ENCODE peak calls at places on chromosomes 6 and 20, in six cellular contexts. E is retinal pigment epithelial cell, V is mucosa of descending colon, O is endothelial cell, W is GM12865, D is tibial artery. U is an unnamed sample.

GRCh38 chr6:148635070-148635743 is 111.6 kb upstream of the UST start:
- DNase-seq in V (no peak), E (no peak), O (no peak), D (no peak), W (no peak), U (no peak)

GRCh38 chr6:15096894-15097837 is 148.7 kb upstream of the JARID2 start:
- DNase-seq in W (no peak), D (no peak), E (no peak), O (no peak), V (no peak), U (no peak)

GRCh38 chr6:55433446-55434130 is 106.3 kb downstream of the GFRAL start:
- DNase-seq in E (no peak), V (no peak), D (no peak), O (no peak), W (no peak), U (no peak)

GRCh38 chr6:11750682-11751081 is 27.9 kb downstream of the ADTRP start:
- DNase-seq in O (no peak), D (no peak), W (no peak), V (peak; percentile 68), E (no peak), U (no peak)

GRCh38 chr20:2816030-2816582 is at the start of gene TMEM239:
- DNase-seq in E (no peak), W (no peak), D (no peak), O (no peak), V (no peak), U (no peak)

GRCh38 chr20:40319741-40320499 is 369.1 kb downstream of the MAFB start:
- DNase-seq in E (no peak), D (no peak), W (no peak), V (no peak), O (no peak), U (no peak)

GRCh38 chr6:130381459-130382380 is 15.9 kb downstream of the TMEM200A start:
- DNase-seq in W (peak; percentile 51), O (no peak), V (peak; percentile 40), D (no peak), E (no peak), U (no peak)

GRCh38 chr20:45781391-45781931 is 10.2 kb downstream of the WFDC3 start:
- DNase-seq in D (peak; percentile 75), V (no peak), W (no peak), E (no peak), O (no peak), U (no peak)

GRCh38 chr6:16901777-16902176 is 140.5 kb upstream of the ATXN1 start:
- DNase-seq in D (peak; percentile 83), O (no peak), W (no peak), V (peak; percentile 72), E (no peak), U (peak; percentile 51)

GRCh38 chr6:129730477-129731165 is 20.6 kb upstream of the ARHGAP18 start:
- DNase-seq in E (no peak), W (peak; percentile 70), D (no peak), O (no peak), V (peak; percentile 53), U (no peak)

GRCh38 chr20:53698321-53698978 is 104.8 kb upstream of the ZNF217 start:
- DNase-seq in V (no peak), O (no peak), W (no peak), D (no peak), E (no peak), U (no peak)

GRCh38 chr6:70398783-70399730 is 14.3 kb upstream of the FAM135A start:
- DNase-seq in D (no peak), E (peak; percentile 41), V (peak; percentile 75), O (no peak), W (no peak), U (no peak)

GRCh38 chr6:7617954-7618764 is 28.2 kb downstream of the SNRNP48 start:
- DNase-seq in V (peak; percentile 41), E (peak; percentile 53), D (peak; percentile 71), W (peak; percentile 66), O (no peak), U (no peak)

GRCh38 chr20:63454729-63455567 is 17.5 kb downstream of the KCNQ2 start:
- DNase-seq in O (no peak), D (no peak), W (no peak), V (no peak), E (no peak), U (no peak)

GRCh38 chr6:33787336-33787953 is 1.5 kb downstream of the LEMD2 start:
- DNase-seq in E (no peak), O (no peak), W (no peak), D (no peak), V (no peak), U (no peak)

GRCh38 chr20:13060327-13060726 is 51.6 kb downstream of the SPTLC3 start:
- DNase-seq in W (no peak), O (no peak), E (no peak), V (no peak), D (no peak), U (no peak)

GRCh38 chr20:47907031-47907670 is 121.9 kb upstream of the SULF2 start:
- DNase-seq in E (no peak), O (no peak), W (no peak), V (no peak), D (no peak), U (no peak)

GRCh38 chr20:37081717-37082289 is 14.0 kb downstream of the RBL1 start:
- DNase-seq in D (no peak), O (peak; percentile 27), W (peak; percentile 32), V (peak; percentile 57), E (no peak), U (no peak)

GRCh38 chr6:162615016-162615717 is 112.4 kb downstream of the PRKN start:
- DNase-seq in D (no peak), V (peak; percentile 10), W (no peak), E (peak; percentile 33), O (no peak), U (no peak)

GRCh38 chr6:135159531-135159930 is 21.6 kb upstream of the MYB start:
- DNase-seq in W (peak; percentile 63), O (no peak), E (no peak), D (no peak), V (no peak), U (no peak)

GRCh38 chr6:4354181-4354580 is 218.8 kb upstream of the ECI2 start:
- DNase-seq in W (no peak), E (no peak), V (no peak), D (no peak), O (no peak), U (no peak)

DNA sequence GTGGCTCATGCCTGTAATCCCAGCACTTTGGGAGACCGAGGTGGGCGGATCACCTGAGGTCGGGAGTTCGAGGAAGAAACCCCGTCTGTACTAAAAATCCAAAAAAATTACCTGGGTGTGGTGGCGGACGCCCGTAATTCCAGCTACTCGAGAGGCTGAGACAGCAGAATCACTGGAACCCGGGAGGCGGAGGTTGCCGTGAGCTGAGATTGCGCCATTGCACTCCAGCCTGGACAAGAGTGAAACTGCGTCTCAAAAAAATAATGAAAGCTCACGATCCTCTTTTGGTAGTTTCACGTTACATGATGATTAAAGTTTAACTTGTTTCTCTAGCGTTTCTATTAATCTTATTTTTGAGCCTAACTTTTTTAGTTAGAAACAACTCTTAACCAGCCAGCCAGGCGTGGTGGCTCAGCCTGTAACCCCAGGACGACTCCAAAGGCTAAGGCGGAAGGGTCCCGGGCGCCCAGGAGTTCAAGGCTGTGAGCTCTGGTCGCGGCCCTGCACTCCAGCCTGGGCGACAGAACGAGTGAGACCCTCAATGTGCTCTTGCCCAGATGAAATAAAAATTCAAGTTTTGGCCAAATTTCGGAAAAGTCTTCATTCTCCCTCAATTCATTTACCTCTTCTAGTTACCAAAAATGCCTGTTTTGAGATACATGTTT is 1.2 kb upstream of the WRNIP1 start:
- DNase-seq in V (peak; percentile 35), D (no peak), E (no peak), O (no peak), W (no peak), U (no peak)
- TF ChIP-seq CTCF in V (no peak), D (no peak), E (no peak), O (no peak), W (no peak), U (no peak)

GRCh38 chr6:154138806-154139205 is 99.8 kb downstream of the OPRM1 start:
- DNase-seq in O (no peak), W (no peak), V (no peak), E (no peak), D (no peak), U (no peak)

GRCh38 chr6:154139894-154140293 is 100.9 kb downstream of the OPRM1 start:
- DNase-seq in E (no peak), O (no peak), W (no peak), V (no peak), D (no peak), U (no peak)

GRCh38 chr6:154143753-154144152 is 104.7 kb downstream of the OPRM1 start:
- DNase-seq in D (no peak), W (no peak), V (no peak), O (no peak), E (no peak), U (no peak)
- TF ChIP-seq CTCF in D (no peak), W (no peak), V (no peak), O (no peak), E (no peak), U (no peak)

GRCh38 chr6:19024737-19025136 is 637.6 kb downstream of the RNF144B start:
- DNase-seq in O (peak; percentile 52), W (peak; percentile 7), V (peak; percentile 21), D (no peak), E (no peak), U (no peak)
- TF ChIP-seq CTCF in O (peak; percentile 42), W (peak; percentile 22), V (no peak), D (peak; percentile 53), E (peak; percentile 79), U (no peak)

GRCh38 chr6:138289739-138290138 is 71.4 kb upstream of the PBOV1 start:
- DNase-seq in W (peak; percentile 28), V (peak; percentile 12), O (peak; percentile 38), D (no peak), E (no peak), U (no peak)
- TF ChIP-seq CTCF in W (peak; percentile 28), V (no peak), O (no peak), D (no peak), E (peak; percentile 50), U (no peak)

GRCh38 chr6:39791311-39791710 is 865 bp upstream of the DAAM2 start:
- DNase-seq in V (no peak), O (no peak), E (no peak), W (no peak), D (no peak), U (no peak)
- TF ChIP-seq CTCF in V (no peak), O (no peak), E (peak; percentile 46), W (no peak), D (no peak), U (no peak)